ENCODE peak calls at places on chromosomes 1 and 21, in six cellular contexts. N, C, W, D, Q and K are unnamed samples. For H3K4me1, the result is how much of the 10 kb centered on the place peaks cover.

GRCh38 chr1:199859525-199859924 is 168.0 kb upstream of the NR5A2 start:
- DNase-seq in N (no peak), C (peak), W (peak), D (no peak), Q (no peak), K (no peak)

GRCh38 chr1:62139410-62139809 is 55.2 kb upstream of the L1TD1 start:
- DNase-seq in N (no peak), C (no peak), W (no peak), D (no peak), Q (no peak), K (no peak)

GRCh38 chr1:79497193-79497773 is 490.8 kb upstream of the ADGRL4 start:
- DNase-seq in N (no peak), C (peak), W (peak), D (no peak), Q (no peak), K (no peak)

GRCh38 chr21:43286196-43286595 is 117.4 kb downstream of the CRYAA start:
- DNase-seq in N (no peak), C (no peak), W (no peak), D (peak), Q (no peak), K (no peak)

GRCh38 chr1:54810144-54810942 is 9.2 kb upstream of the TTC22 start:
- DNase-seq in N (peak), C (peak), W (peak), D (peak), Q (no peak), K (peak)

GRCh38 chr1:164709541-164710287 is 150.7 kb downstream of the PBX1 start:
- DNase-seq in N (no peak), C (peak), W (peak), D (no peak), Q (no peak), K (no peak)

GRCh38 chr1:246860401-246860800 is 71.3 kb downstream of the AHCTF1 start:
- DNase-seq in N (no peak), C (no peak), W (peak), D (no peak), Q (no peak), K (no peak)

GRCh38 chr1:156126043-156126700 is 11.7 kb downstream of the LMNA start:
- DNase-seq in N (peak), C (peak), W (peak), D (peak), Q (peak), K (peak)

GRCh38 chr1:2132222-2133038 is 62.1 kb downstream of the FAAP20 start:
- DNase-seq in N (no peak), C (peak), W (peak), D (peak), Q (no peak), K (peak)

GRCh38 chr1:4375812-4376211 is 278.6 kb upstream of the AJAP1 start:
- DNase-seq in N (no peak), C (no peak), W (no peak), D (no peak), Q (no peak), K (no peak)

GRCh38 chr1:9261496-9261895 is 26.9 kb downstream of the H6PD start:
- DNase-seq in N (no peak), C (no peak), W (no peak), D (no peak), Q (no peak), K (no peak)

GRCh38 chr1:36539526-36539925 is 56.8 kb upstream of the CSF3R start:
- DNase-seq in N (no peak), C (no peak), W (no peak), D (no peak), Q (no peak), K (no peak)

GRCh38 chr1:148160421-148161251 is 8.6 kb upstream of the NBPF11 start:
- DNase-seq in N (no peak), C (peak), W (no peak), D (no peak), Q (no peak), K (no peak)

GRCh38 chr1:36386262-36387140 is 777 bp upstream of the STK40 start:
- DNase-seq in N (peak), C (peak), W (peak), D (peak), Q (peak), K (peak)

GRCh38 chr21:29697555-29698193 is 242.1 kb downstream of the GRIK1 start:
- DNase-seq in N (no peak), C (peak), W (peak), D (no peak), Q (no peak), K (no peak)

GRCh38 chr1:37978541-37978940 is 11.3 kb downstream of the SF3A3 start:
- DNase-seq in N (no peak), C (no peak), W (no peak), D (no peak), Q (no peak), K (no peak)

GRCh38 chr1:14945132-14946010 is 208.2 kb upstream of the TMEM51 start:
- DNase-seq in N (peak), C (peak), W (peak), D (peak), Q (no peak), K (peak)

GRCh38 chr21:15552914-15553491 is 176.8 kb upstream of the USP25 start:
- DNase-seq in N (no peak), C (peak), W (peak), D (no peak), Q (no peak), K (no peak)

GRCh38 chr21:16179732-16180131 is 449.9 kb downstream of the USP25 start:
- DNase-seq in N (no peak), C (no peak), W (no peak), D (no peak), Q (no peak), K (no peak)

GRCh38 chr1:213326666-213327317 is 275.8 kb downstream of the RPS6KC1 start:
- DNase-seq in N (peak), C (peak), W (peak), D (no peak), Q (no peak), K (no peak)

GRCh38 chr1:117000142-117000541 is 1.4 kb upstream of the CD101 start:
- DNase-seq in N (no peak), C (no peak), W (no peak), D (no peak), Q (no peak), K (no peak)

GRCh38 chr1:160048335-160048734 is 16.5 kb upstream of the PIGM start:
- DNase-seq in N (no peak), C (no peak), W (no peak), D (no peak), Q (no peak), K (no peak)

GRCh38 chr1:175633801-175634200 is 109.6 kb downstream of the TNR start:
- DNase-seq in N (no peak), C (no peak), W (no peak), D (no peak), Q (no peak), K (no peak)

GRCh38 chr1:9111957-9112356 is 16.9 kb downstream of the GPR157 start:
- DNase-seq in N (no peak), C (no peak), W (no peak), D (peak), Q (no peak), K (no peak)

GRCh38 chr1:185570962-185571361 is 163.2 kb upstream of the HMCN1 start:
- DNase-seq in N (no peak), C (peak), W (peak), D (no peak), Q (no peak), K (no peak)

GRCh38 chr1:99005537-99005942 is 879 bp upstream of the PLPPR5 start:
- DNase-seq in N (no peak), C (peak), W (no peak), D (no peak), Q (no peak), K (no peak)

GRCh38 chr21:35351434-35351833 is 302.3 kb upstream of the RUNX1 start:
- DNase-seq in N (no peak), C (no peak), W (no peak), D (no peak), Q (peak), K (no peak)

GRCh38 chr1:51328926-51329325 is 1.4 kb downstream of the TTC39A start:
- DNase-seq in N (no peak), C (no peak), W (no peak), D (no peak), Q (no peak), K (no peak)

GRCh38 chr1:87273291-87273690 is 55.4 kb upstream of the LMO4 start:
- DNase-seq in N (no peak), C (no peak), W (no peak), D (no peak), Q (no peak), K (no peak)

GRCh38 chr1:156122519-156123355 is 8.2 kb downstream of the LMNA start:
- DNase-seq in N (peak), C (peak), W (peak), D (peak), Q (no peak), K (peak)

GRCh38 chr1:41319803-41320711 is 41.2 kb upstream of the FOXO6 start:
- DNase-seq in N (no peak), C (no peak), W (no peak), D (peak), Q (peak), K (peak)

GRCh38 chr1:44531785-44532566 is 126.9 kb downstream of the RNF220 start:
- DNase-seq in N (no peak), C (peak), W (peak), D (no peak), Q (no peak), K (no peak)

GRCh38 chr1:89607888-89608626 is 24.9 kb upstream of the LRRC8C start:
- DNase-seq in N (no peak), C (peak), W (peak), D (no peak), Q (no peak), K (peak)

GRCh38 chr1:162398999-162399580 is 12.8 kb downstream of the SH2D1B start:
- DNase-seq in N (no peak), C (no peak), W (no peak), D (no peak), Q (no peak), K (no peak)

GRCh38 chr21:28196981-28197380 is 795.7 kb downstream of the LTN1 start:
- DNase-seq in N (no peak), C (no peak), W (no peak), D (no peak), Q (no peak), K (no peak)

GRCh38 chr1:41378999-41379740 is 17.9 kb downstream of the FOXO6 start:
- DNase-seq in N (no peak), C (no peak), W (no peak), D (no peak), Q (no peak), K (no peak)

GRCh38 chr1:19043579-19044443 is 87.3 kb upstream of the IFFO2 start:
- DNase-seq in N (no peak), C (no peak), W (no peak), D (no peak), Q (no peak), K (no peak)

GRCh38 chr1:65442442-65442841 is 22.0 kb downstream of the LEPR start:
- DNase-seq in N (no peak), C (no peak), W (no peak), D (no peak), Q (no peak), K (no peak)

GRCh38 chr1:57118948-57119637 is 153.3 kb upstream of the C8B start:
- DNase-seq in N (no peak), C (no peak), W (no peak), D (no peak), Q (no peak), K (no peak)
- H3K27ac ChIP-seq in N (no peak), C (no peak), W (no peak), D (no peak), Q (no peak), K (no peak)

GRCh38 chr21:45413922-45414321 is 9.0 kb downstream of the COL18A1 start:
- DNase-seq in N (no peak), C (no peak), W (no peak), D (peak), Q (no peak), K (no peak)
- H3K4me1 ChIP-seq in N (under half), C (under half), W (under half), D (under half), Q (under half), K (under half)

GRCh38 chr1:168550971-168551370 is 7.2 kb upstream of the XCL2 start:
- DNase-seq in N (no peak), C (no peak), W (no peak), D (no peak), Q (no peak), K (no peak)

GRCh38 chr1:168554603-168555520 is 11.1 kb upstream of the XCL2 start:
- DNase-seq in N (no peak), C (no peak), W (no peak), D (no peak), Q (no peak), K (no peak)

GRCh38 chr1:168553680-168554553 is 10.1 kb upstream of the XCL2 start:
- DNase-seq in N (no peak), C (no peak), W (no peak), D (no peak), Q (no peak), K (no peak)

GRCh38 chr1:168551688-168552087 is 7.9 kb upstream of the XCL2 start:
- DNase-seq in N (no peak), C (no peak), W (no peak), D (no peak), Q (no peak), K (no peak)

DNA sequence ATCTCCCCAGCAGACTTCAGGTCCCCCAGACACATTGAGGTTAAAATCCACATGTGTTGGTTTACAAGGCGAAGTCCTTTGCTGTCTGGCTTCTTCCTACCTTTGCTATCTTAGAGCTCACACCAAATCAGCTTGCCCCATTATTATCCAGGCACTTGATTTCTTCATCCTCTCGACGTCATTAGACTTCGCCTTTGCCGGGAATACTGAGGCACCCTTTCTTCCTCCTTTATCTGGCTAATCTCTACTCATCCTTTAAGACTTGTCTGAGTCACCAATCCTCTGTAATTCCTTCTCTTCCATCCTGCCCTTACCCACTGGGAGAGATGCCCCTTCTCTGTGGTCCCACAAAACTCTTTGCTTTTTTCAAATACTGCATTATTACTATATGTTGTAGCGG is 9.2 kb upstream of the XCL2 start:
- DNase-seq in N (no peak), C (no peak), W (no peak), D (no peak), Q (no peak), K (no peak)
- H3K27ac ChIP-seq in N (no peak), C (no peak), W (no peak), D (no peak), Q (no peak), K (no peak)

DNA sequence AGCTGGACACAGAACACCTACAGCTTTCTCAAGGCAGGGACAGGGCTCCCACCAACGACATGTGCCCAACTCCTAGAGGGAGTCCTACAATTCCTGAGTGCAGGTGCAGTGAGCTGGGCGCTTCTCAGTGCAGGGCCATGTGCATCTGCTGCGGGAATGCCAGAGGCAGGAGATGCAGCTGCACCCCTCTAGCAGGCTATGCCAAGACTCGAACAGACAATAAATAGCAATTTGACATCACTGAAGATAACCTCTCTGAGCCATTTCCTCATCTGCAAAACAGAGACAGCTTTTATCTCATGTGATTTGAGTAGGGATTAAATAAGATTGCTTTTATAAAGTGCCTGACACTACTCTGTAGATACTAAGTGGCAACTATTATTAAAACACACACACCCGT is 5.8 kb downstream of the SLC9A1 start:
- DNase-seq in N (no peak), C (no peak), W (no peak), D (no peak), Q (no peak), K (no peak)
- H3K4me1 ChIP-seq in N (under half), C (under half), W (under half), D (under half), Q (half or more), K (under half)